ENCODE peak calls at places on chromosomes 7 and 10, in nine cellular contexts. One of them, this sample, is unnamed.

GRCh38 chr7:149144996-149145850 is 2.0 kb upstream of the ZNF398 start:
- DNase-seq in HepG2: no peak
- DNase-seq in body of pancreas: no peak
- DNase-seq in heart left ventricle: no peak
- DNase-seq in A549: no peak
- DNase-seq in lower leg skin: peak; percentile 49
- DNase-seq in tibial nerve: no peak
- DNase-seq in adrenal gland: no peak
- DNase-seq in upper lobe of left lung: peak; percentile 23
- DNase-seq in this sample: no peak

GRCh38 chr7:29243777-29244655 is 49.4 kb downstream of the CHN2 start:
- DNase-seq in tibial nerve: no peak
- DNase-seq in A549: peak; percentile 52
- DNase-seq in body of pancreas: no peak
- DNase-seq in upper lobe of left lung: no peak
- DNase-seq in adrenal gland: no peak
- DNase-seq in HepG2: no peak
- DNase-seq in heart left ventricle: no peak
- DNase-seq in lower leg skin: no peak
- DNase-seq in this sample: peak; percentile 7

GRCh38 chr10:70602665-70603438 is at the start of gene PRF1:
- DNase-seq in body of pancreas: peak; percentile 21
- DNase-seq in lower leg skin: peak; percentile 13
- DNase-seq in A549: no peak
- DNase-seq in adrenal gland: no peak
- DNase-seq in upper lobe of left lung: peak; percentile 52
- DNase-seq in HepG2: peak; percentile 12
- DNase-seq in tibial nerve: no peak
- DNase-seq in heart left ventricle: no peak
- DNase-seq in this sample: no peak

GRCh38 chr10:72719941-72720592 is 28.1 kb downstream of the MCU start:
- DNase-seq in lower leg skin: no peak
- DNase-seq in HepG2: no peak
- DNase-seq in upper lobe of left lung: no peak
- DNase-seq in tibial nerve: no peak
- DNase-seq in adrenal gland: no peak
- DNase-seq in heart left ventricle: no peak
- DNase-seq in body of pancreas: no peak
- DNase-seq in A549: no peak
- DNase-seq in this sample: no peak

GRCh38 chr10:119309423-119309770 is 102.0 kb downstream of the GRK5 start:
- DNase-seq in tibial nerve: no peak
- DNase-seq in upper lobe of left lung: no peak
- DNase-seq in adrenal gland: no peak
- DNase-seq in HepG2: no peak
- DNase-seq in A549: no peak
- DNase-seq in heart left ventricle: no peak
- DNase-seq in body of pancreas: no peak
- DNase-seq in lower leg skin: no peak
- DNase-seq in this sample: peak; percentile 45

GRCh38 chr7:92798517-92799249 is 37.7 kb downstream of the CDK6 start:
- DNase-seq in body of pancreas: no peak
- DNase-seq in A549: no peak
- DNase-seq in lower leg skin: no peak
- DNase-seq in HepG2: no peak
- DNase-seq in adrenal gland: no peak
- DNase-seq in heart left ventricle: no peak
- DNase-seq in tibial nerve: no peak
- DNase-seq in upper lobe of left lung: no peak
- DNase-seq in this sample: no peak

GRCh38 chr7:101589976-101590662 is 39.0 kb downstream of the MYL10 start:
- DNase-seq in adrenal gland: no peak
- DNase-seq in tibial nerve: no peak
- DNase-seq in heart left ventricle: no peak
- DNase-seq in lower leg skin: no peak
- DNase-seq in body of pancreas: no peak
- DNase-seq in upper lobe of left lung: no peak
- DNase-seq in A549: no peak
- DNase-seq in HepG2: no peak
- DNase-seq in this sample: no peak

GRCh38 chr10:120741415-120741814 is 109.7 kb upstream of the WDR11 start:
- DNase-seq in HepG2: peak; percentile 10
- DNase-seq in lower leg skin: no peak
- DNase-seq in body of pancreas: no peak
- DNase-seq in A549: no peak
- DNase-seq in adrenal gland: no peak
- DNase-seq in upper lobe of left lung: no peak
- DNase-seq in tibial nerve: no peak
- DNase-seq in heart left ventricle: no peak
- DNase-seq in this sample: no peak

GRCh38 chr7:22943997-22944396 is 69.9 kb downstream of the HYCC1 start:
- DNase-seq in adrenal gland: no peak
- DNase-seq in tibial nerve: peak; percentile 6
- DNase-seq in upper lobe of left lung: peak; percentile 24
- DNase-seq in heart left ventricle: no peak
- DNase-seq in HepG2: no peak
- DNase-seq in lower leg skin: peak; percentile 15
- DNase-seq in body of pancreas: no peak
- DNase-seq in A549: no peak
- DNase-seq in this sample: no peak

GRCh38 chr10:130301026-130301892 is 165.1 kb downstream of the GLRX3 start:
- DNase-seq in tibial nerve: no peak
- DNase-seq in HepG2: no peak
- DNase-seq in body of pancreas: peak; percentile 66
- DNase-seq in A549: no peak
- DNase-seq in adrenal gland: no peak
- DNase-seq in upper lobe of left lung: no peak
- DNase-seq in heart left ventricle: peak; percentile 26
- DNase-seq in lower leg skin: no peak
- DNase-seq in this sample: no peak
- TF ChIP-seq POLR2A in tibial nerve: no peak
- TF ChIP-seq POLR2A in HepG2: no peak
- TF ChIP-seq POLR2A in body of pancreas: peak; percentile 59
- TF ChIP-seq POLR2A in A549: no peak
- TF ChIP-seq POLR2A in adrenal gland: no peak
- TF ChIP-seq POLR2A in upper lobe of left lung: no peak
- TF ChIP-seq POLR2A in heart left ventricle: no peak
- TF ChIP-seq POLR2A in lower leg skin: no peak
- TF ChIP-seq POLR2A in this sample: no peak

GRCh38 chr10:43901302-43901701 is 252.6 kb upstream of the ZNF32 start:
- DNase-seq in adrenal gland: no peak
- DNase-seq in tibial nerve: no peak
- DNase-seq in A549: no peak
- DNase-seq in upper lobe of left lung: no peak
- DNase-seq in heart left ventricle: no peak
- DNase-seq in HepG2: no peak
- DNase-seq in body of pancreas: no peak
- DNase-seq in lower leg skin: no peak
- DNase-seq in this sample: no peak
- TF ChIP-seq CTCF in adrenal gland: no peak
- TF ChIP-seq CTCF in tibial nerve: no peak
- TF ChIP-seq CTCF in A549: no peak
- TF ChIP-seq CTCF in upper lobe of left lung: no peak
- TF ChIP-seq CTCF in heart left ventricle: no peak
- TF ChIP-seq CTCF in HepG2: no peak
- TF ChIP-seq CTCF in body of pancreas: no peak
- TF ChIP-seq CTCF in lower leg skin: no peak
- TF ChIP-seq CTCF in this sample: no peak

GRCh38 chr10:14584643-14585042 is 190.1 kb downstream of the FAM107B start:
- DNase-seq in body of pancreas: no peak
- DNase-seq in upper lobe of left lung: no peak
- DNase-seq in heart left ventricle: no peak
- DNase-seq in HepG2: no peak
- DNase-seq in lower leg skin: no peak
- DNase-seq in tibial nerve: no peak
- DNase-seq in adrenal gland: no peak
- DNase-seq in A549: no peak
- DNase-seq in this sample: no peak
- TF ChIP-seq POLR2A in body of pancreas: no peak
- TF ChIP-seq POLR2A in upper lobe of left lung: no peak
- TF ChIP-seq POLR2A in heart left ventricle: no peak
- TF ChIP-seq POLR2A in HepG2: no peak
- TF ChIP-seq POLR2A in lower leg skin: no peak
- TF ChIP-seq POLR2A in tibial nerve: no peak
- TF ChIP-seq POLR2A in adrenal gland: no peak
- TF ChIP-seq POLR2A in A549: no peak
- TF ChIP-seq POLR2A in this sample: no peak

DNA sequence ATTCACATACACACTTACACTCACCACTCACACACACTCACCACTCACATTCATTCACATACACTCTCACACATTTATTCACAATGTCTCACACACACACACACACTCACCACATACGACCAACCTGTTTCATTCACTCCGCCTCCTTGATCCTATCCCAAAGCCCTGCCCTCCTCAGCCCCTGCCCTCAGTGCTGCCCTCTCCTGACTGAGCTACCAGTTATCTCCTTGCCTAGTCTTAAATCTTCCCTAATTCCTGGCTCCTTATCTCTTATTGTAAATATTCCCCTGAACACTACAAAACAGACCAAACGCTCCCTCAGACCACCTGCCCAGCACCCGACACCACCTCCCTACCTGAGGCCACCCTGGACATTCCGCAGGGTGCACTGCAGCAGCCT is 26.1 kb upstream of the C10orf120 start:
- DNase-seq in lower leg skin: no peak
- DNase-seq in A549: peak; percentile 14
- DNase-seq in heart left ventricle: no peak
- DNase-seq in adrenal gland: no peak
- DNase-seq in upper lobe of left lung: no peak
- DNase-seq in HepG2: no peak
- DNase-seq in tibial nerve: no peak
- DNase-seq in body of pancreas: no peak
- DNase-seq in this sample: no peak
- TF ChIP-seq CTCF in lower leg skin: no peak
- TF ChIP-seq CTCF in A549: no peak
- TF ChIP-seq CTCF in heart left ventricle: no peak
- TF ChIP-seq CTCF in adrenal gland: no peak
- TF ChIP-seq CTCF in upper lobe of left lung: no peak
- TF ChIP-seq CTCF in HepG2: peak; percentile 22
- TF ChIP-seq CTCF in tibial nerve: no peak
- TF ChIP-seq CTCF in body of pancreas: no peak
- TF ChIP-seq CTCF in this sample: no peak

GRCh38 chr10:34565934-34566333 is 249.2 kb downstream of the PARD3 start:
- DNase-seq in body of pancreas: no peak
- DNase-seq in heart left ventricle: no peak
- DNase-seq in A549: no peak
- DNase-seq in HepG2: no peak
- DNase-seq in lower leg skin: no peak
- DNase-seq in upper lobe of left lung: no peak
- DNase-seq in tibial nerve: no peak
- DNase-seq in adrenal gland: no peak
- DNase-seq in this sample: no peak

GRCh38 chr10:34575882-34576281 is 239.2 kb downstream of the PARD3 start:
- DNase-seq in heart left ventricle: no peak
- DNase-seq in HepG2: no peak
- DNase-seq in body of pancreas: no peak
- DNase-seq in A549: no peak
- DNase-seq in lower leg skin: no peak
- DNase-seq in upper lobe of left lung: no peak
- DNase-seq in tibial nerve: no peak
- DNase-seq in adrenal gland: no peak
- DNase-seq in this sample: no peak

GRCh38 chr10:34576789-34577188 is 238.3 kb downstream of the PARD3 start:
- DNase-seq in tibial nerve: no peak
- DNase-seq in body of pancreas: no peak
- DNase-seq in A549: no peak
- DNase-seq in upper lobe of left lung: no peak
- DNase-seq in lower leg skin: no peak
- DNase-seq in adrenal gland: no peak
- DNase-seq in HepG2: no peak
- DNase-seq in heart left ventricle: no peak
- DNase-seq in this sample: no peak

GRCh38 chr10:34567854-34568253 is 247.2 kb downstream of the PARD3 start:
- DNase-seq in body of pancreas: no peak
- DNase-seq in heart left ventricle: no peak
- DNase-seq in A549: no peak
- DNase-seq in tibial nerve: no peak
- DNase-seq in upper lobe of left lung: no peak
- DNase-seq in lower leg skin: no peak
- DNase-seq in adrenal gland: no peak
- DNase-seq in HepG2: no peak
- DNase-seq in this sample: no peak

DNA sequence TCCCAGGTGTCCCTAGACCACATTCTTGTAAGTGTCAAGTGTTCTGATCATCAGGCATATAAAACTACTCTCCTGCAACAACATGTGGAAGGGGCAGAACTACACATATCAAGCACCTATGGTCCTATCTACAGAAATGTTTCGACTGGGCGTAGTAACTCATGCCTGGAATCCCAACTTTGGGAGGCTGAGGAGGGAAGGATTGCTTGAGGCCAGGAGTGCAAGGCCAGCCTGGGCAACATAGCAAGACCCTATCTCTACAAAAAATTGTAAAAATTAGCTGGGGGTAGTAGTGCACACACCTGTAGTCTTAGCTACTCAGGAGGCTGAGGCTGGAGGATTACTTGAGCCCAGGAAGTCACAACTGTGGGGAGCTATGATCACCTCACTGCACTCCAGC is 244.2 kb downstream of the PARD3 start:
- DNase-seq in A549: no peak
- DNase-seq in body of pancreas: no peak
- DNase-seq in tibial nerve: no peak
- DNase-seq in HepG2: no peak
- DNase-seq in lower leg skin: no peak
- DNase-seq in adrenal gland: no peak
- DNase-seq in heart left ventricle: no peak
- DNase-seq in upper lobe of left lung: no peak
- DNase-seq in this sample: no peak
- TF ChIP-seq POLR2A in A549: no peak
- TF ChIP-seq POLR2A in body of pancreas: no peak
- TF ChIP-seq POLR2A in tibial nerve: no peak
- TF ChIP-seq POLR2A in HepG2: no peak
- TF ChIP-seq POLR2A in lower leg skin: no peak
- TF ChIP-seq POLR2A in adrenal gland: no peak
- TF ChIP-seq POLR2A in heart left ventricle: no peak
- TF ChIP-seq POLR2A in upper lobe of left lung: no peak
- TF ChIP-seq POLR2A in this sample: no peak

GRCh38 chr7:6160191-6160623 is 112.2 kb downstream of the CYTH3 start:
- DNase-seq in upper lobe of left lung: peak; percentile 33
- DNase-seq in tibial nerve: peak; percentile 59
- DNase-seq in heart left ventricle: peak; percentile 78
- DNase-seq in A549: peak; percentile 48
- DNase-seq in HepG2: no peak
- DNase-seq in adrenal gland: peak; percentile 54
- DNase-seq in body of pancreas: no peak
- DNase-seq in lower leg skin: peak; percentile 43
- DNase-seq in this sample: no peak
- TF ChIP-seq CTCF in upper lobe of left lung: peak; percentile 51
- TF ChIP-seq CTCF in tibial nerve: peak; percentile 60
- TF ChIP-seq CTCF in heart left ventricle: peak; percentile 81
- TF ChIP-seq CTCF in A549: peak; percentile 79
- TF ChIP-seq CTCF in HepG2: peak; percentile 68
- TF ChIP-seq CTCF in adrenal gland: peak; percentile 63
- TF ChIP-seq CTCF in body of pancreas: peak; percentile 32
- TF ChIP-seq CTCF in lower leg skin: no peak
- TF ChIP-seq CTCF in this sample: no peak

This sample was measured in GM12878.